ENCODE peak calls at places on chromosome 19, in five cellular contexts. One of them, this sample, is unnamed.

GRCh38 chr19:9877775-9878510 is 42.8 kb downstream of the PIN1 start:
- DNase-seq in CD8-positive, alpha-beta T cell: no peak
- DNase-seq in WTC11: no peak
- DNase-seq in PC-3: peak
- DNase-seq in SK-N-SH: no peak
- DNase-seq in this sample: no peak

GRCh38 chr19:10086032-10086903 is at the start of gene SHFL:
- DNase-seq in SK-N-SH: peak
- DNase-seq in PC-3: peak
- DNase-seq in WTC11: peak
- DNase-seq in CD8-positive, alpha-beta T cell: peak
- DNase-seq in this sample: peak

GRCh38 chr19:46828484-46828883 is 22.2 kb downstream of the AP2S1 start:
- DNase-seq in CD8-positive, alpha-beta T cell: no peak
- DNase-seq in SK-N-SH: no peak
- DNase-seq in PC-3: peak
- DNase-seq in WTC11: no peak
- DNase-seq in this sample: no peak

GRCh38 chr19:14437578-14438140 is 4.6 kb downstream of the PKN1 start:
- DNase-seq in CD8-positive, alpha-beta T cell: no peak
- DNase-seq in WTC11: no peak
- DNase-seq in SK-N-SH: no peak
- DNase-seq in PC-3: no peak
- DNase-seq in this sample: no peak

GRCh38 chr19:48030073-48030472 is 13.8 kb downstream of the CABP5 start:
- DNase-seq in PC-3: no peak
- DNase-seq in CD8-positive, alpha-beta T cell: no peak
- DNase-seq in SK-N-SH: no peak
- DNase-seq in WTC11: no peak
- DNase-seq in this sample: no peak

GRCh38 chr19:32318884-32319520 is 26.4 kb upstream of the ZNF507 start:
- DNase-seq in SK-N-SH: peak
- DNase-seq in CD8-positive, alpha-beta T cell: no peak
- DNase-seq in WTC11: peak
- DNase-seq in PC-3: peak
- DNase-seq in this sample: no peak

GRCh38 chr19:55443045-55443823 is at the start of gene SHISA7:
- DNase-seq in PC-3: peak
- DNase-seq in CD8-positive, alpha-beta T cell: no peak
- DNase-seq in SK-N-SH: peak
- DNase-seq in WTC11: no peak
- DNase-seq in this sample: no peak

GRCh38 chr19:18895828-18896341 is at the start of gene CERS1:
- DNase-seq in PC-3: no peak
- DNase-seq in WTC11: peak
- DNase-seq in CD8-positive, alpha-beta T cell: no peak
- DNase-seq in SK-N-SH: peak
- DNase-seq in this sample: no peak

GRCh38 chr19:45442927-45443461 is 19.3 kb upstream of the ERCC1 start:
- DNase-seq in CD8-positive, alpha-beta T cell: no peak
- DNase-seq in SK-N-SH: peak
- DNase-seq in PC-3: peak
- DNase-seq in WTC11: peak
- DNase-seq in this sample: no peak

GRCh38 chr19:56765107-56765506 is 75.4 kb downstream of the PEG3 start:
- DNase-seq in CD8-positive, alpha-beta T cell: no peak
- DNase-seq in WTC11: no peak
- DNase-seq in PC-3: no peak
- DNase-seq in SK-N-SH: peak
- DNase-seq in this sample: no peak

GRCh38 chr19:28319208-28319607 is 893.7 kb downstream of the UQCRFS1 start:
- DNase-seq in CD8-positive, alpha-beta T cell: no peak
- DNase-seq in WTC11: no peak
- DNase-seq in SK-N-SH: no peak
- DNase-seq in PC-3: no peak
- DNase-seq in this sample: no peak

GRCh38 chr19:32200312-32201038 is 144.9 kb upstream of the ZNF507 start:
- DNase-seq in SK-N-SH: no peak
- DNase-seq in PC-3: no peak
- DNase-seq in WTC11: no peak
- DNase-seq in CD8-positive, alpha-beta T cell: no peak
- DNase-seq in this sample: no peak

GRCh38 chr19:38321646-38322323 is 2.1 kb downstream of the KCNK6 start:
- DNase-seq in SK-N-SH: no peak
- DNase-seq in PC-3: no peak
- DNase-seq in WTC11: no peak
- DNase-seq in CD8-positive, alpha-beta T cell: no peak
- DNase-seq in this sample: no peak

GRCh38 chr19:39054091-39054470 is 21.7 kb upstream of the FBXO27 start:
- DNase-seq in WTC11: no peak
- DNase-seq in PC-3: no peak
- DNase-seq in CD8-positive, alpha-beta T cell: no peak
- DNase-seq in SK-N-SH: no peak
- DNase-seq in this sample: no peak

GRCh38 chr19:20318616-20319015 is 151.6 kb downstream of the ZNF486 start:
- DNase-seq in PC-3: no peak
- DNase-seq in CD8-positive, alpha-beta T cell: no peak
- DNase-seq in SK-N-SH: no peak
- DNase-seq in WTC11: no peak
- DNase-seq in this sample: no peak

GRCh38 chr19:43455321-43456113 is 9.9 kb downstream of the LYPD3 start:
- DNase-seq in WTC11: no peak
- DNase-seq in CD8-positive, alpha-beta T cell: no peak
- DNase-seq in PC-3: peak
- DNase-seq in SK-N-SH: no peak
- DNase-seq in this sample: no peak

GRCh38 chr19:51462681-51463080 is 4.4 kb upstream of the SIGLEC8 start:
- DNase-seq in SK-N-SH: no peak
- DNase-seq in WTC11: no peak
- DNase-seq in PC-3: no peak
- DNase-seq in CD8-positive, alpha-beta T cell: no peak
- DNase-seq in this sample: no peak

GRCh38 chr19:46193678-46194077 is 35.9 kb upstream of the IGFL1 start:
- DNase-seq in SK-N-SH: no peak
- DNase-seq in CD8-positive, alpha-beta T cell: no peak
- DNase-seq in WTC11: no peak
- DNase-seq in PC-3: no peak
- DNase-seq in this sample: no peak

GRCh38 chr19:3234800-3235199 is 10.3 kb downstream of the CELF5 start:
- DNase-seq in CD8-positive, alpha-beta T cell: no peak
- DNase-seq in PC-3: no peak
- DNase-seq in WTC11: peak
- DNase-seq in SK-N-SH: peak
- DNase-seq in this sample: no peak

GRCh38 chr19:5775668-5776309 is 8.8 kb downstream of the PRR22 start:
- DNase-seq in WTC11: no peak
- DNase-seq in SK-N-SH: no peak
- DNase-seq in PC-3: peak
- DNase-seq in CD8-positive, alpha-beta T cell: no peak
- DNase-seq in this sample: no peak

GRCh38 chr19:15112385-15112784 is 5.2 kb downstream of the SYDE1 start:
- DNase-seq in WTC11: peak
- DNase-seq in CD8-positive, alpha-beta T cell: no peak
- DNase-seq in SK-N-SH: peak
- DNase-seq in PC-3: peak
- DNase-seq in this sample: no peak

DNA sequence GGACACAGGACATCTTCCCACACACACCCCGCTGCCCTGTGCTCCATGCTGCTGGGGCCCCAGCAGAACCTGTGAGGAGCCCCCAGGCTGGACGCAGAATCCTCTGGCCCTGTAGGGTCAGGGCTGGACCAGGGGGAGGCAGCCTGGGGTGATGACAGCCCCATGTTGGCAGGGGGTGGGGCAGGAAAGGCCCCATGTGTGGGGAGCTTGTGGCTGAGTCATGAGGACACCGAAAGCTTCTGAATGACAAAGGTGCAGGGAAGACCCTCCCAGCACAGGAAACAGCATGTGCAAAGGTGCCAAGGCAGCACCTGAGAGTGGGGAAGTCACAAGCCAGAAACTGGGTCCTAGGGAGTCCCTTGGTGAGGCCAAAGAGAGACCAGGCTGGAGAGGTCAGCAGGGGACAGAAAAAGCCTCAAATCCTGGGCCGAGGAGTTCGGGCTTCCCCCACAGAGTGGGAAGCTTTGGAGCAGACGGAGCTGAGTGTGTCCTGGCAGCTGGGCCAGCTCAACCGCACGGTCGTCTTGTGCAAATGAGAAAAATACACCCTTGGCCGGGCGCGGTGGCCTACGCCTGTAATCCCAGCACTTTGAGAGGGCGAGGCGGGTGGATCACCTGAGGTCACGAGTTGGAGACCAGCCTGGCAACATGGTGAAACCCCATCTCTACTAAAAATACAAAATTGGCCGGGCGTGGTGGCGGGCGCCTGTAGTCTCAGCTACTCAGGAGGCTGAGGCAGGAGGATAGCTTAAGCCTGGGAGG is 17.5 kb downstream of the ATP8B3 start:
- DNase-seq in WTC11: no peak
- DNase-seq in PC-3: no peak
- DNase-seq in SK-N-SH: no peak
- DNase-seq in CD8-positive, alpha-beta T cell: no peak
- DNase-seq in this sample: no peak
- TF ChIP-seq CTCF in WTC11: no peak
- TF ChIP-seq CTCF in PC-3: no peak
- TF ChIP-seq CTCF in SK-N-SH: no peak
- TF ChIP-seq CTCF in CD8-positive, alpha-beta T cell: no peak
- TF ChIP-seq CTCF in this sample: no peak

GRCh38 chr19:40858109-40858508 is 7.9 kb upstream of the CYP2A6 start:
- DNase-seq in WTC11: no peak
- DNase-seq in SK-N-SH: no peak
- DNase-seq in PC-3: no peak
- DNase-seq in CD8-positive, alpha-beta T cell: no peak
- DNase-seq in this sample: no peak
- TF ChIP-seq CTCF in WTC11: no peak
- TF ChIP-seq CTCF in SK-N-SH: no peak
- TF ChIP-seq CTCF in PC-3: no peak
- TF ChIP-seq CTCF in CD8-positive, alpha-beta T cell: no peak
- TF ChIP-seq CTCF in this sample: no peak

GRCh38 chr19:49213791-49214190 is 56.2 kb downstream of the TRPM4 start:
- DNase-seq in WTC11: peak
- DNase-seq in PC-3: peak
- DNase-seq in CD8-positive, alpha-beta T cell: no peak
- DNase-seq in SK-N-SH: no peak
- DNase-seq in this sample: no peak
- TF ChIP-seq CTCF in WTC11: no peak
- TF ChIP-seq CTCF in PC-3: peak
- TF ChIP-seq CTCF in CD8-positive, alpha-beta T cell: no peak
- TF ChIP-seq CTCF in SK-N-SH: peak
- TF ChIP-seq CTCF in this sample: no peak

DNA sequence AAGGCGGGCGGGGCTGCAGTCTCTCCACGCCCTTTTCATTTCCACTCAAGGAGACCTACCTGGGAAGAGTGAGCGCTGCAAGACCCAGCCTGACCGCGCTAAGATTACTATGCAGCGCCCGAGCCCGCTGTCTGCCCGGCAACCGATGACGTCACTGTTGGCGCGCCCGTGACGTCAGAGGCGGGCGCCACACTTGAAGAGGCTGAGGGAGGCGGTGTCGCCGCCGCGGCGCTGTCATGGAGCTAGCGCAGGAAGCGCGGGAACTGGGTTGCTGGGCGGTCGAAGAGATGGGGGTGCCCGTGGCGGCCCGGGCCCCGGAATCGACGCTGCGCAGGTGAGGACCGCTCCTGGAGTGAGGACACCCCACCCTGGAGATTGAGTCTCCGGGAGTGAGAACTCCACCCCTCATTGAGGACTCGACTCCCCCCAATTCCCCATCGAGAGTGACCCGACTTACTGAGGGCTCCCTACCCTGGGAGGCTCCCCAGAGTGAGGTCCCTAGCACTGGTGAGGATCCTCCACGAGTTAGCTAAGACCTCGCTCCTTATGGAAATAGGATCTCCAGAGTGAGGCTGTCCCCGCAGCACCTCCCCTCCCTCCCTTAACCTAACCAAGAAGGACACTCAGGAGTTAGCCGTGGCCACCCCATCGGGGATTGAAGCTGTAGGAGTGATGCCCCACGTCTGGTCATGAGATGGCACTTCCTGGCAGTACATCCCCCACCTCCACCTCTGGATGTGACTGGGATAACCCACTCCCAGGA is at the start of gene HAUS5:
- DNase-seq in SK-N-SH: peak
- DNase-seq in WTC11: peak
- DNase-seq in PC-3: peak
- DNase-seq in CD8-positive, alpha-beta T cell: peak
- DNase-seq in this sample: peak
- TF ChIP-seq CTCF in SK-N-SH: no peak
- TF ChIP-seq CTCF in WTC11: no peak
- TF ChIP-seq CTCF in PC-3: no peak
- TF ChIP-seq CTCF in CD8-positive, alpha-beta T cell: no peak
- TF ChIP-seq CTCF in this sample: no peak

GRCh38 chr19:1140272-1140671 is 33.8 kb downstream of the SBNO2 start:
- DNase-seq in SK-N-SH: no peak
- DNase-seq in CD8-positive, alpha-beta T cell: no peak
- DNase-seq in PC-3: no peak
- DNase-seq in WTC11: no peak
- DNase-seq in this sample: no peak

GRCh38 chr19:1141944-1142343 is 32.1 kb downstream of the SBNO2 start:
- DNase-seq in CD8-positive, alpha-beta T cell: no peak
- DNase-seq in WTC11: no peak
- DNase-seq in PC-3: no peak
- DNase-seq in SK-N-SH: no peak
- DNase-seq in this sample: no peak

GRCh38 chr19:1139126-1139525 is 34.9 kb downstream of the SBNO2 start:
- DNase-seq in WTC11: no peak
- DNase-seq in SK-N-SH: no peak
- DNase-seq in CD8-positive, alpha-beta T cell: no peak
- DNase-seq in PC-3: no peak
- DNase-seq in this sample: no peak

GRCh38 chr19:1138121-1138520 is 34.3 kb downstream of the GPX4 start:
- DNase-seq in PC-3: no peak
- DNase-seq in CD8-positive, alpha-beta T cell: no peak
- DNase-seq in WTC11: no peak
- DNase-seq in SK-N-SH: no peak
- DNase-seq in this sample: no peak

DNA sequence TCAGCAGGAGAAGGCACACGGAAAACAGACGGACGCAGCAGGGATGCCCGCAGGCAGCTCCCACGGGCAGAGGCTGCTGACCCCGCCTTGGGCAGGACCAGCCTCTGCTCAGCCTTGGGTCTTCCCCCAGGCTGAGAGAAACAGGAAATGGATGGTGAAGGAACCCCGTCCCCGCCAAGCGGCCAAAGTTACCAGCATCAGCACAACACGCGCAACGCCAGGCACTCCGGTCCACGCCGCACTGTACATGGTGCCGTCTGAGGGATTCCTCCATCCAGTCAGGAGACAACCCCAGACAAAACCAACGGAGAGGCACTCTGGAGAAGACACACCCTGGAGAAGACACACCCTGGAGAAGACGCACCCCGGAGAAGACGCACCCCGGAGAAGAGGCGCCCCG is 33.4 kb downstream of the SBNO2 start:
- DNase-seq in CD8-positive, alpha-beta T cell: no peak
- DNase-seq in SK-N-SH: no peak
- DNase-seq in PC-3: no peak
- DNase-seq in WTC11: no peak
- DNase-seq in this sample: no peak
- TF ChIP-seq CTCF in CD8-positive, alpha-beta T cell: no peak
- TF ChIP-seq CTCF in SK-N-SH: no peak
- TF ChIP-seq CTCF in PC-3: no peak
- TF ChIP-seq CTCF in WTC11: no peak
- TF ChIP-seq CTCF in this sample: no peak